ENCODE peak calls at places on chromosomes 1 and 21, in eight cellular contexts. One of them, this sample, is unnamed. For H3K4me1, the result is how much of the 10 kb centered on the place peaks cover.

GRCh38 chr1:32765561-32766327 is 51.4 kb downstream of the YARS1 start:
- DNase-seq in A549: no peak
- DNase-seq in fibroblast of lung: no peak
- DNase-seq in GM23338: peak
- DNase-seq in cardiac muscle cell: no peak
- DNase-seq in heart left ventricle: no peak
- DNase-seq in right cardiac atrium: no peak
- DNase-seq in CD8-positive, alpha-beta memory T cell: no peak
- DNase-seq in this sample: no peak

GRCh38 chr1:202343652-202344349 is 2.1 kb upstream of the UBE2T start:
- DNase-seq in A549: peak
- DNase-seq in fibroblast of lung: peak
- DNase-seq in GM23338: peak
- DNase-seq in cardiac muscle cell: peak
- DNase-seq in heart left ventricle: no peak
- DNase-seq in right cardiac atrium: no peak
- DNase-seq in CD8-positive, alpha-beta memory T cell: peak
- DNase-seq in this sample: no peak

GRCh38 chr21:38985423-38986378 is 180.0 kb downstream of the ETS2 start:
- DNase-seq in A549: no peak
- DNase-seq in fibroblast of lung: peak
- DNase-seq in GM23338: no peak
- DNase-seq in cardiac muscle cell: peak
- DNase-seq in heart left ventricle: peak
- DNase-seq in right cardiac atrium: peak
- DNase-seq in CD8-positive, alpha-beta memory T cell: no peak
- DNase-seq in this sample: no peak

GRCh38 chr1:46613661-46614603 is 2.7 kb downstream of the MOB3C start:
- DNase-seq in A549: no peak
- DNase-seq in fibroblast of lung: peak
- DNase-seq in GM23338: peak
- DNase-seq in cardiac muscle cell: peak
- DNase-seq in heart left ventricle: peak
- DNase-seq in right cardiac atrium: peak
- DNase-seq in CD8-positive, alpha-beta memory T cell: peak
- DNase-seq in this sample: peak

GRCh38 chr1:168227620-168228019 is 1.8 kb downstream of the SFT2D2 start:
- DNase-seq in A549: no peak
- DNase-seq in fibroblast of lung: peak
- DNase-seq in GM23338: no peak
- DNase-seq in cardiac muscle cell: peak
- DNase-seq in heart left ventricle: no peak
- DNase-seq in right cardiac atrium: no peak
- DNase-seq in CD8-positive, alpha-beta memory T cell: no peak
- DNase-seq in this sample: no peak

GRCh38 chr1:108646661-108647269 is 14.1 kb downstream of the HENMT1 start:
- DNase-seq in A549: no peak
- DNase-seq in fibroblast of lung: peak
- DNase-seq in GM23338: no peak
- DNase-seq in cardiac muscle cell: peak
- DNase-seq in heart left ventricle: peak
- DNase-seq in right cardiac atrium: peak
- DNase-seq in CD8-positive, alpha-beta memory T cell: peak
- DNase-seq in this sample: peak

GRCh38 chr21:29256125-29256895 is 42.4 kb upstream of the BACH1 start:
- DNase-seq in A549: no peak
- DNase-seq in fibroblast of lung: no peak
- DNase-seq in GM23338: no peak
- DNase-seq in cardiac muscle cell: no peak
- DNase-seq in heart left ventricle: no peak
- DNase-seq in right cardiac atrium: no peak
- DNase-seq in CD8-positive, alpha-beta memory T cell: no peak
- DNase-seq in this sample: no peak

GRCh38 chr1:240008298-240008697 is 83.4 kb upstream of the FMN2 start:
- DNase-seq in A549: no peak
- DNase-seq in fibroblast of lung: no peak
- DNase-seq in GM23338: no peak
- DNase-seq in cardiac muscle cell: no peak
- DNase-seq in heart left ventricle: no peak
- DNase-seq in right cardiac atrium: no peak
- DNase-seq in CD8-positive, alpha-beta memory T cell: no peak
- DNase-seq in this sample: no peak

GRCh38 chr1:168467452-168467851 is 76.3 kb downstream of the XCL2 start:
- DNase-seq in A549: no peak
- DNase-seq in fibroblast of lung: peak
- DNase-seq in GM23338: no peak
- DNase-seq in cardiac muscle cell: no peak
- DNase-seq in heart left ventricle: no peak
- DNase-seq in right cardiac atrium: no peak
- DNase-seq in CD8-positive, alpha-beta memory T cell: no peak
- DNase-seq in this sample: no peak

GRCh38 chr21:44847261-44848056 is 26.0 kb downstream of the PTTG1IP start:
- DNase-seq in A549: no peak
- DNase-seq in fibroblast of lung: no peak
- DNase-seq in GM23338: no peak
- DNase-seq in cardiac muscle cell: no peak
- DNase-seq in heart left ventricle: peak
- DNase-seq in right cardiac atrium: no peak
- DNase-seq in CD8-positive, alpha-beta memory T cell: no peak
- DNase-seq in this sample: peak

GRCh38 chr1:199243423-199244061 is 604.7 kb downstream of the PTPRC start:
- DNase-seq in A549: peak
- DNase-seq in fibroblast of lung: peak
- DNase-seq in GM23338: peak
- DNase-seq in cardiac muscle cell: peak
- DNase-seq in heart left ventricle: peak
- DNase-seq in right cardiac atrium: peak
- DNase-seq in CD8-positive, alpha-beta memory T cell: peak
- DNase-seq in this sample: peak

GRCh38 chr1:85283475-85284199 is 7.2 kb upstream of the BCL10 start:
- DNase-seq in A549: no peak
- DNase-seq in fibroblast of lung: no peak
- DNase-seq in GM23338: peak
- DNase-seq in cardiac muscle cell: no peak
- DNase-seq in heart left ventricle: no peak
- DNase-seq in right cardiac atrium: no peak
- DNase-seq in CD8-positive, alpha-beta memory T cell: no peak
- DNase-seq in this sample: peak

GRCh38 chr1:220696863-220697231 is 6.7 kb downstream of the C1orf115 start:
- DNase-seq in A549: no peak
- DNase-seq in fibroblast of lung: peak
- DNase-seq in GM23338: no peak
- DNase-seq in cardiac muscle cell: peak
- DNase-seq in heart left ventricle: no peak
- DNase-seq in right cardiac atrium: no peak
- DNase-seq in CD8-positive, alpha-beta memory T cell: no peak
- DNase-seq in this sample: no peak

GRCh38 chr1:114448370-114448769 is 62.6 kb downstream of the TRIM33 start:
- DNase-seq in A549: no peak
- DNase-seq in fibroblast of lung: no peak
- DNase-seq in GM23338: no peak
- DNase-seq in cardiac muscle cell: no peak
- DNase-seq in heart left ventricle: no peak
- DNase-seq in right cardiac atrium: no peak
- DNase-seq in CD8-positive, alpha-beta memory T cell: no peak
- DNase-seq in this sample: no peak

GRCh38 chr1:184242507-184242943 is 144.3 kb upstream of the C1orf21 start:
- DNase-seq in A549: no peak
- DNase-seq in fibroblast of lung: peak
- DNase-seq in GM23338: peak
- DNase-seq in cardiac muscle cell: peak
- DNase-seq in heart left ventricle: no peak
- DNase-seq in right cardiac atrium: no peak
- DNase-seq in CD8-positive, alpha-beta memory T cell: no peak
- DNase-seq in this sample: no peak

GRCh38 chr1:246680180-246680579 is 44.0 kb upstream of the SCCPDH start:
- DNase-seq in A549: no peak
- DNase-seq in fibroblast of lung: peak
- DNase-seq in GM23338: no peak
- DNase-seq in cardiac muscle cell: peak
- DNase-seq in heart left ventricle: no peak
- DNase-seq in right cardiac atrium: no peak
- DNase-seq in CD8-positive, alpha-beta memory T cell: no peak
- DNase-seq in this sample: no peak
- H3K4me1 ChIP-seq in A549: under half
- H3K4me1 ChIP-seq in fibroblast of lung: under half
- H3K4me1 ChIP-seq in GM23338: under half
- H3K4me1 ChIP-seq in cardiac muscle cell: under half
- H3K4me1 ChIP-seq in heart left ventricle: under half
- H3K4me1 ChIP-seq in right cardiac atrium: under half
- H3K4me1 ChIP-seq in CD8-positive, alpha-beta memory T cell: under half
- H3K4me1 ChIP-seq in this sample: under half

GRCh38 chr1:27772071-27772470 is 948 bp upstream of the STX12 start:
- DNase-seq in A549: no peak
- DNase-seq in fibroblast of lung: peak
- DNase-seq in GM23338: peak
- DNase-seq in cardiac muscle cell: peak
- DNase-seq in heart left ventricle: no peak
- DNase-seq in right cardiac atrium: no peak
- DNase-seq in CD8-positive, alpha-beta memory T cell: no peak
- DNase-seq in this sample: no peak
- H3K4me3 ChIP-seq in A549: peak
- H3K4me3 ChIP-seq in fibroblast of lung: peak
- H3K4me3 ChIP-seq in GM23338: peak
- H3K4me3 ChIP-seq in cardiac muscle cell: no peak
- H3K4me3 ChIP-seq in heart left ventricle: peak
- H3K4me3 ChIP-seq in right cardiac atrium: peak
- H3K4me3 ChIP-seq in CD8-positive, alpha-beta memory T cell: peak
- H3K4me3 ChIP-seq in this sample: peak

GRCh38 chr1:19341201-19342076 is 29.3 kb downstream of the SLC66A1 start:
- DNase-seq in A549: peak
- DNase-seq in fibroblast of lung: peak
- DNase-seq in GM23338: peak
- DNase-seq in cardiac muscle cell: peak
- DNase-seq in heart left ventricle: peak
- DNase-seq in right cardiac atrium: peak
- DNase-seq in CD8-positive, alpha-beta memory T cell: peak
- DNase-seq in this sample: peak
- H3K27ac ChIP-seq in A549: no peak
- H3K27ac ChIP-seq in fibroblast of lung: peak
- H3K27ac ChIP-seq in GM23338: peak
- H3K27ac ChIP-seq in cardiac muscle cell: no peak
- H3K27ac ChIP-seq in heart left ventricle: peak
- H3K27ac ChIP-seq in right cardiac atrium: no peak
- H3K27ac ChIP-seq in CD8-positive, alpha-beta memory T cell: no peak
- H3K27ac ChIP-seq in this sample: no peak

GRCh38 chr1:71592646-71593274 is 511.9 kb upstream of the ZRANB2 start:
- DNase-seq in A549: no peak
- DNase-seq in fibroblast of lung: no peak
- DNase-seq in GM23338: peak
- DNase-seq in cardiac muscle cell: peak
- DNase-seq in heart left ventricle: no peak
- DNase-seq in right cardiac atrium: no peak
- DNase-seq in CD8-positive, alpha-beta memory T cell: no peak
- DNase-seq in this sample: no peak

GRCh38 chr1:71586030-71586429 is 505.2 kb upstream of the ZRANB2 start:
- DNase-seq in A549: no peak
- DNase-seq in fibroblast of lung: no peak
- DNase-seq in GM23338: no peak
- DNase-seq in cardiac muscle cell: no peak
- DNase-seq in heart left ventricle: no peak
- DNase-seq in right cardiac atrium: no peak
- DNase-seq in CD8-positive, alpha-beta memory T cell: no peak
- DNase-seq in this sample: no peak

GRCh38 chr1:71589005-71589404 is 508.2 kb upstream of the ZRANB2 start:
- DNase-seq in A549: no peak
- DNase-seq in fibroblast of lung: no peak
- DNase-seq in GM23338: no peak
- DNase-seq in cardiac muscle cell: no peak
- DNase-seq in heart left ventricle: no peak
- DNase-seq in right cardiac atrium: no peak
- DNase-seq in CD8-positive, alpha-beta memory T cell: no peak
- DNase-seq in this sample: no peak

GRCh38 chr1:71582673-71583072 is 501.8 kb upstream of the ZRANB2 start:
- DNase-seq in A549: no peak
- DNase-seq in fibroblast of lung: no peak
- DNase-seq in GM23338: no peak
- DNase-seq in cardiac muscle cell: no peak
- DNase-seq in heart left ventricle: no peak
- DNase-seq in right cardiac atrium: no peak
- DNase-seq in CD8-positive, alpha-beta memory T cell: no peak
- DNase-seq in this sample: no peak

GRCh38 chr1:71587961-71588360 is 507.1 kb upstream of the ZRANB2 start:
- DNase-seq in A549: no peak
- DNase-seq in fibroblast of lung: peak
- DNase-seq in GM23338: peak
- DNase-seq in cardiac muscle cell: peak
- DNase-seq in heart left ventricle: no peak
- DNase-seq in right cardiac atrium: no peak
- DNase-seq in CD8-positive, alpha-beta memory T cell: no peak
- DNase-seq in this sample: no peak
- H3K4me1 ChIP-seq in A549: under half
- H3K4me1 ChIP-seq in fibroblast of lung: under half
- H3K4me1 ChIP-seq in GM23338: under half
- H3K4me1 ChIP-seq in cardiac muscle cell: under half
- H3K4me1 ChIP-seq in heart left ventricle: under half
- H3K4me1 ChIP-seq in right cardiac atrium: under half
- H3K4me1 ChIP-seq in CD8-positive, alpha-beta memory T cell: under half
- H3K4me1 ChIP-seq in this sample: under half

GRCh38 chr1:154179951-154180687 is 11.8 kb downstream of the TPM3 start:
- DNase-seq in A549: no peak
- DNase-seq in fibroblast of lung: no peak
- DNase-seq in GM23338: peak
- DNase-seq in cardiac muscle cell: no peak
- DNase-seq in heart left ventricle: no peak
- DNase-seq in right cardiac atrium: no peak
- DNase-seq in CD8-positive, alpha-beta memory T cell: no peak
- DNase-seq in this sample: peak
- H3K4me3 ChIP-seq in A549: no peak
- H3K4me3 ChIP-seq in fibroblast of lung: peak
- H3K4me3 ChIP-seq in GM23338: peak
- H3K4me3 ChIP-seq in cardiac muscle cell: no peak
- H3K4me3 ChIP-seq in heart left ventricle: no peak
- H3K4me3 ChIP-seq in right cardiac atrium: no peak
- H3K4me3 ChIP-seq in CD8-positive, alpha-beta memory T cell: peak
- H3K4me3 ChIP-seq in this sample: no peak

GRCh38 chr1:209758360-209758759 is 2.5 kb downstream of the TRAF3IP3 start:
- DNase-seq in A549: no peak
- DNase-seq in fibroblast of lung: no peak
- DNase-seq in GM23338: no peak
- DNase-seq in cardiac muscle cell: no peak
- DNase-seq in heart left ventricle: no peak
- DNase-seq in right cardiac atrium: no peak
- DNase-seq in CD8-positive, alpha-beta memory T cell: no peak
- DNase-seq in this sample: no peak
- H3K27ac ChIP-seq in A549: no peak
- H3K27ac ChIP-seq in fibroblast of lung: no peak
- H3K27ac ChIP-seq in GM23338: no peak
- H3K27ac ChIP-seq in cardiac muscle cell: no peak
- H3K27ac ChIP-seq in heart left ventricle: no peak
- H3K27ac ChIP-seq in right cardiac atrium: no peak
- H3K27ac ChIP-seq in CD8-positive, alpha-beta memory T cell: peak
- H3K27ac ChIP-seq in this sample: no peak

DNA sequence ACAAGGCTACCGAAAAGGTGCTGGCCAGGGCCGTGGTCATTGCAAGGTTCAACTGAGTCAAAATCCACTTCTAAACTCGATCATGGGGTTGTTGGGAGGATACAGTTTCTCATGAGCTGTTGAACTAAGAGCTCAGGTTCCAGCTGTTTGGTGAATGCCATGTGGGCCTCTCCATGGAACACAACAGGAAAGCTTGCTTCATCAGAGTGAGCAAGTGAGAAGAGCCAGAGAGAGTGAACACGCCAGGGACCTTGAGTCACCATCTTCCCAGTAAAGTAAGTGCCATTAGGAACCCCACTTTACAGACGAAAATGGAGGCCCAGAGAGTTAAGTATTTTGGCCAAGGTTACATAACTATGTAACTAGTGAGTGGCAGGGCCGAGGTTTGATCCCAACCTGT is 475.1 kb upstream of the VAMP3 start:
- DNase-seq in A549: no peak
- DNase-seq in fibroblast of lung: no peak
- DNase-seq in GM23338: no peak
- DNase-seq in cardiac muscle cell: peak
- DNase-seq in heart left ventricle: no peak
- DNase-seq in right cardiac atrium: no peak
- DNase-seq in CD8-positive, alpha-beta memory T cell: no peak
- DNase-seq in this sample: no peak
- H3K4me1 ChIP-seq in A549: under half
- H3K4me1 ChIP-seq in fibroblast of lung: under half
- H3K4me1 ChIP-seq in GM23338: under half
- H3K4me1 ChIP-seq in cardiac muscle cell: under half
- H3K4me1 ChIP-seq in heart left ventricle: under half
- H3K4me1 ChIP-seq in right cardiac atrium: under half
- H3K4me1 ChIP-seq in CD8-positive, alpha-beta memory T cell: under half
- H3K4me1 ChIP-seq in this sample: under half